ENCODE peak calls at places on chromosomes 5 and 9, in eight cellular contexts. K, H, W, B, U, T, Y and S are unnamed samples.

GRCh38 chr9:19049872-19050636 is 827 bp downstream of the RRAGA start:
- DNase-seq in B (no peak), T (peak; percentile 58), Y (no peak), W (peak; percentile 1), K (no peak), H (no peak), U (peak; percentile 27), S (no peak)

GRCh38 chr5:2591777-2592453 is 159.6 kb downstream of the IRX2 start:
- DNase-seq in K (no peak), U (no peak), H (no peak), B (no peak), Y (no peak), T (no peak), W (no peak), S (no peak)

GRCh38 chr5:110973510-110973909 is 98.0 kb upstream of the TSLP start:
- DNase-seq in H (no peak), T (no peak), B (no peak), Y (no peak), U (no peak), K (no peak), W (no peak), S (no peak)

GRCh38 chr9:123343428-123344272 is 12.3 kb upstream of the CRB2 start:
- DNase-seq in W (no peak), B (no peak), Y (no peak), U (no peak), H (no peak), T (peak; percentile 23), K (no peak), S (no peak)

GRCh38 chr5:111975133-111975532 is 218.1 kb upstream of the NREP start:
- DNase-seq in B (no peak), Y (no peak), W (no peak), T (no peak), H (no peak), K (no peak), U (no peak), S (no peak)

GRCh38 chr9:36322462-36322861 is 64.2 kb upstream of the GNE start:
- DNase-seq in Y (no peak), K (no peak), W (no peak), T (no peak), H (no peak), B (no peak), U (no peak), S (no peak)

GRCh38 chr5:175124251-175124813 is 319.6 kb downstream of the DRD1 start:
- DNase-seq in W (no peak), K (no peak), H (no peak), T (no peak), B (no peak), Y (no peak), U (no peak), S (no peak)

GRCh38 chr9:27888661-27889295 is 315.5 kb upstream of the C9orf72 start:
- DNase-seq in Y (peak; percentile 38), W (peak; percentile 15), K (no peak), U (peak; percentile 15), H (no peak), B (peak; percentile 73), T (no peak), S (no peak)

GRCh38 chr5:16934123-16934522 is 2.0 kb downstream of the MYO10 start:
- DNase-seq in B (peak; percentile 80), U (peak; percentile 83), K (peak; percentile 48), Y (peak; percentile 80), W (peak; percentile 92), H (peak; percentile 38), T (no peak), S (no peak)

GRCh38 chr9:75181748-75182147 is 93.4 kb downstream of the OSTF1 start:
- DNase-seq in U (peak; percentile 64), T (peak; percentile 58), K (no peak), B (no peak), Y (peak; percentile 33), H (no peak), W (peak; percentile 42), S (no peak)

GRCh38 chr9:84789463-84789830 is 119.9 kb downstream of the NTRK2 start:
- DNase-seq in Y (no peak), H (no peak), U (no peak), K (no peak), B (no peak), W (no peak), T (no peak), S (no peak)

GRCh38 chr9:77901771-77902170 is 129.8 kb downstream of the GNAQ start:
- DNase-seq in H (no peak), B (no peak), U (no peak), K (no peak), T (no peak), W (no peak), Y (no peak), S (no peak)

GRCh38 chr9:126719677-126720435 is 85.0 kb upstream of the ZBTB43 start:
- DNase-seq in K (no peak), U (peak; percentile 79), B (peak; percentile 96), T (peak; percentile 66), H (no peak), Y (no peak), W (peak; percentile 79), S (no peak)

GRCh38 chr5:159971931-159972461 is 36.9 kb upstream of the TTC1 start:
- DNase-seq in W (peak; percentile 48), H (no peak), T (no peak), U (no peak), K (no peak), Y (no peak), B (no peak), S (no peak)
- H3K4me3 ChIP-seq in W (no peak overlapping the region), H (no peak overlapping the region), T (peak overlapping the region; percentile 37), U (peak overlapping the region; percentile 34), K (no peak overlapping the region), Y (no peak overlapping the region), B (no peak overlapping the region), S (no peak overlapping the region)

DNA sequence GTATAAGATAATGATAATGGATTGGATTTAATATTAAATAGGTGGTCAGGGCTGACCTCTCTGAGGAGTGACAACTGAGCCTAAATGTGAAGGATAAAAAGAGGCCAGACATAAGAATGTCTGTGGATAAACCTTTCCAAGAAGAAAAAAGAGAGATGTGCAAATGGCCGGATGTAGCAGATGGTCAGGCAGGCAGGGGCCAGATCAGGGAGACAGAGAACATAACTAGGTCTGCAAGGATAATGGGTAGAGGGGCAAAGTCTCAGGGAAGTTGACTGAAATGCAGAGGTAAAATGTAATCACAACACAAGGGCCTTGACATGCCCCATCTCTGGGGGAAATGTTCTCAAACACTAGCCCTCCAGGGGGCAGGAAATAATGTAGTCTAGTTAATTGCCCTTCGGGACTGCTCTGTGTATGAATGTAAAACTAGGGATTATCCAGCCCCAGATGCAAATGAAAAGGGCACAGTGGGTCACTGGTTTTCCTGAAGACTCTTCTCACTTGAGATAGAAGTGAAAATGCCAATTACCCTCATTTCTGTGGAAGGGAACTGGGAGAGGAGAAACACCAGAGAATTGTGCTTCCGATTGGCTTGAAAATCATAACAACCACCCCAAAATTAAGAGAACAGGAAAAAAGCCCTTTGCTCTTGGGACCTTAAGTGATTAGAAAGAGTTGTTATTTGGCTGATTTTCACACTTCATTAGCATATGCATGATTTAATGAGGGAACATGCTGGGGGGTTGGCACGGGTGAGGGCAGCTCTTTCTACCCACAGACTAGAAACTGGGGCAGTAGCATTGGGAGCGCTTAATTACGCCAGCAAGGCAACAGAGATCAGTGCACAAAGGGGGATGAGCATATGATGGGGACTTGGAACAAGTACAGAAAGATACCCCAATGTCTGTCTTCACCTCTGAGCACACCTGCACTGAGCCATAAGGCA is 88.6 kb downstream of the PPP2R2B start:
- DNase-seq in K (no peak), W (no peak), U (no peak), B (no peak), H (no peak), Y (no peak), T (no peak), S (no peak)
- TF ChIP-seq CTCF in K (no peak), W (no peak), U (no peak), B (no peak), H (no peak), Y (no peak), T (no peak), S (no peak)

DNA sequence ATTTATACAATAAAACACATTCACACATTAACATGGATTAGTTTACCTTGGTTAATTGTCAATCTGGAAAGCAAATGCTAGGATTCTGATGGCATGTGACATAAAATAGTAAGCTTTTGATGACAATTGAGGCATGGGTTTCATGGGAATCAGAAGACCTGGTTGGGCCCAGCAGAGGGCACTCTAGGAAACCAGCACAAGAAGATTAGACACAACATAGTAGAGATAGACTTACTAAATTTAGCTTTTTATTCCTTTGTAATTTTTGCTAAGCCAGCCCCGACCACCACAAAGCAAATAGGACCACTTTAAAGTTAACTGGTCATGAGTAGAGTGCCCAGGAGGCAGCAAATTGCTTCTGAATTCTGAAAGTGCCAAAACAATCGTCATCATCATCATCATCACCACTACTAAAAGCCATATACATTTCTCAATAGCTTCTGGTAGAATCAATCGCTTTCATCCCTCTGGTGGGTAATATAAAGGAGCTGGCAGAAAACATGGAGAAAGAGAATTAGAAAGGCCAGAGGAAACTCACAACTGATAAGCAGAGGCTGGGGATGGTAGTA is 163.2 kb downstream of the ARRDC3 start:
- DNase-seq in B (no peak), K (no peak), H (no peak), T (no peak), U (peak; percentile 55), W (no peak), Y (peak; percentile 73), S (no peak)
- H3K4me3 ChIP-seq in B (no peak overlapping the region), K (no peak overlapping the region), H (no peak overlapping the region), T (no peak overlapping the region), U (no peak overlapping the region), W (no peak overlapping the region), Y (no peak overlapping the region), S (no peak overlapping the region)

GRCh38 chr5:39140558-39141168 is 66.5 kb upstream of the RICTOR start:
- DNase-seq in T (no peak), K (no peak), U (no peak), H (no peak), Y (no peak), W (no peak), B (no peak), S (no peak)

GRCh38 chr5:39138892-39139291 is 64.7 kb upstream of the RICTOR start:
- DNase-seq in U (peak; percentile 18), T (peak; percentile 78), Y (peak; percentile 88), W (no peak), K (no peak), B (no peak), H (peak; percentile 3), S (peak; percentile 40)

GRCh38 chr5:39138182-39138487 is 63.9 kb upstream of the RICTOR start:
- DNase-seq in B (no peak), W (peak; percentile 37), K (no peak), Y (no peak), H (no peak), U (no peak), T (no peak), S (no peak)

GRCh38 chr5:39132792-39133191 is 58.6 kb upstream of the RICTOR start:
- DNase-seq in T (no peak), B (no peak), Y (peak; percentile 47), K (no peak), U (no peak), H (no peak), W (no peak), S (no peak)

DNA sequence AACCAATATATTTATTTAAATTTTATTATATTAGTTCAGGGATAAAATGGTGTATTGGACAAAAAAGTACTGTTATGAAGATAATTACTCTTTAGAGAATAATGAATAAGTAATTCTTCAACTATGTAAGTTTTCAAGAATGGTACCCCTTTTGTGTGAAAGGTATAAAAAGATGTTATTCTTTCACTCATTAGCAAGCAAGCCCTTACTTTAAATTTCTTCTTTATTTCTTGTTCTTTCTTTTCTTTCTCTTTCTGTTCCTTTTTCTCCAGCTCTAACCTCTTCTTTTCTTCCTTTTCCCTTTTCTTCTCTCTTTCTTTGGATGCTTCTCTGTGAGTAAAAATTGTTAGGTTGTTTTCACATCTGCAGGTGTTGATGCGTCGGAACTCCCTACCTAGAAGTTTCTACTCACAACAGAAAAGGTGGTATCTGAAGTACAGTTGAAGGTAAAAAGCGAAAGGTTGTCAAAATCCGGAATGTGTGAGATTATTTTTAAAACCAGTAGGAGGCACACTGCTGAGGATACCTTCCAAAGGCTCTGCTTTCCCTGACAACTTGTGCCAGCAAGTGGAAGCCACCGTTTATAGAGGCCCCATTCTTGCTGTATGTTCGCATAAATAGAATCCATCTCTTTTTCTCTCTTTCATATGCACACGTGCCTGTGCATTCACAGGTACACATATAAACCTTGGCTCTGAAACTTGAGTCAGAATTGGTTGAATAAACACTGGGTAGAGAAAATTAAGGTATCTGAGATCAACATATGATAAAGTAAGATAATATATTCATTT is 63.4 kb upstream of the RICTOR start:
- DNase-seq in H (no peak), Y (peak; percentile 74), K (no peak), W (no peak), U (no peak), T (no peak), B (no peak), S (no peak)
- TF ChIP-seq CTCF in H (peak; percentile 30), Y (peak; percentile 55), K (no peak), W (no peak), U (peak; percentile 31), T (peak; percentile 8), B (no peak), S (no peak)